ENCODE peak calls at places on chromosomes 7 and 10, in six cellular contexts. D, I, U, O, M and K are unnamed samples.

GRCh38 chr7:51350195-51350896 is 33.7 kb upstream of the COBL start:
- DNase-seq in O (no peak), D (no peak), I (no peak), M (no peak), U (no peak), K (no peak)

GRCh38 chr7:135716677-135717238 is 11.2 kb downstream of the SLC13A4 start:
- DNase-seq in O (no peak), M (no peak), I (no peak), U (peak), D (no peak), K (no peak)

GRCh38 chr10:86321568-86321967 is 45.0 kb downstream of the GRID1 start:
- DNase-seq in M (no peak), D (peak), O (no peak), I (no peak), U (no peak), K (no peak)

GRCh38 chr7:132390705-132391104 is 185.6 kb downstream of the PLXNA4 start:
- DNase-seq in D (no peak), M (no peak), I (no peak), U (no peak), O (no peak), K (no peak)

GRCh38 chr10:34815174-34816066 is at the start of gene PARD3:
- DNase-seq in U (no peak), O (peak), M (no peak), I (no peak), D (peak), K (no peak)

GRCh38 chr10:49679480-49679893 is at the start of gene C10orf53:
- DNase-seq in D (peak), M (no peak), I (no peak), U (no peak), O (peak), K (no peak)

GRCh38 chr7:8162181-8162580 is 99.8 kb downstream of the ICA1 start:
- DNase-seq in I (no peak), M (no peak), D (no peak), U (no peak), O (no peak), K (no peak)

GRCh38 chr7:2115739-2116065 is 117.0 kb downstream of the MAD1L1 start:
- DNase-seq in O (no peak), M (no peak), D (no peak), I (no peak), U (no peak), K (no peak)

GRCh38 chr10:129962558-129963075 is 1.5 kb downstream of the EBF3 start:
- DNase-seq in I (no peak), M (no peak), U (no peak), O (no peak), D (no peak), K (no peak)

GRCh38 chr7:142389544-142389943 is 131.7 kb upstream of the PRSS58 start:
- DNase-seq in O (no peak), U (no peak), D (no peak), M (no peak), I (no peak), K (no peak)

GRCh38 chr7:124720195-124720594 is 45.4 kb downstream of the GPR37 start:
- DNase-seq in D (no peak), U (no peak), O (no peak), M (no peak), I (no peak), K (no peak)

GRCh38 chr10:132880148-132880981 is 62.0 kb downstream of the CFAP46 start:
- DNase-seq in O (no peak), U (no peak), D (no peak), M (no peak), I (no peak), K (no peak)

GRCh38 chr10:49360271-49361177 is 35.4 kb downstream of the DRGX start:
- DNase-seq in U (no peak), I (no peak), D (no peak), M (no peak), O (no peak), K (no peak)